ENCODE peak calls at places on chromosomes 1 and 21, in eight cellular contexts. H, R, K, L, I, S, W and G are unnamed samples.

GRCh38 chr1:12457771-12458170 is 160.2 kb downstream of the DHRS3 start:
- DNase-seq in H (no peak), R (peak; percentile 61), K (no peak), L (no peak), I (no peak), S (no peak), W (no peak), G (peak; percentile 73)

GRCh38 chr1:109557520-109557919 is 9.1 kb downstream of the GNAI3 start:
- DNase-seq in H (no peak), R (no peak), K (no peak), L (no peak), I (no peak), S (no peak), W (no peak), G (no peak)

GRCh38 chr1:104593418-104594187 is 843.9 kb downstream of the AMY1C start:
- DNase-seq in H (no peak), R (no peak), K (no peak), L (no peak), I (no peak), S (no peak), W (no peak), G (no peak)

GRCh38 chr1:180765156-180765555 is 133.3 kb downstream of the XPR1 start:
- DNase-seq in H (no peak), R (no peak), K (no peak), L (no peak), I (no peak), S (no peak), W (no peak), G (no peak)

GRCh38 chr1:152752225-152752624 is 5.6 kb upstream of the KPRP start:
- DNase-seq in H (peak; percentile 43), R (no peak), K (no peak), L (no peak), I (no peak), S (no peak), W (peak; percentile 89), G (no peak)

GRCh38 chr1:21927531-21928237 is 9.4 kb downstream of the HSPG2 start:
- DNase-seq in H (peak; percentile 81), R (peak; percentile 91), K (no peak), L (no peak), I (peak; percentile 67), S (peak; percentile 71), W (no peak), G (peak; percentile 76)

GRCh38 chr21:45032332-45032731 is 42.0 kb upstream of the ADARB1 start:
- DNase-seq in H (no peak), R (no peak), K (no peak), L (no peak), I (no peak), S (no peak), W (no peak), G (no peak)

GRCh38 chr1:108000620-108001105 is 35.7 kb upstream of the VAV3 start:
- DNase-seq in H (peak; percentile 1), R (peak; percentile 49), K (no peak), L (no peak), I (peak; percentile 8), S (peak; percentile 47), W (peak; percentile 45), G (no peak)

GRCh38 chr1:100400332-100400933 is 48.1 kb downstream of the CDC14A start:
- DNase-seq in H (no peak), R (no peak), K (peak; percentile 39), L (peak; percentile 8), I (peak; percentile 31), S (peak; percentile 57), W (no peak), G (no peak)

GRCh38 chr1:193944454-193944853 is 758.0 kb upstream of the B3GALT2 start:
- DNase-seq in H (no peak), R (no peak), K (no peak), L (no peak), I (no peak), S (no peak), W (no peak), G (no peak)

GRCh38 chr1:66261370-66261769 is 272.6 kb upstream of the SGIP1 start:
- DNase-seq in H (no peak), R (no peak), K (no peak), L (no peak), I (no peak), S (no peak), W (peak; percentile 29), G (no peak)

GRCh38 chr1:228801068-228801467 is 65.8 kb downstream of the RHOU start:
- DNase-seq in H (no peak), R (peak; percentile 63), K (no peak), L (no peak), I (no peak), S (no peak), W (no peak), G (no peak)

GRCh38 chr21:28833181-28833580 is 159.5 kb downstream of the LTN1 start:
- DNase-seq in H (no peak), R (no peak), K (no peak), L (no peak), I (no peak), S (no peak), W (peak; percentile 70), G (no peak)

GRCh38 chr1:54499097-54500029 is 48.7 kb upstream of the ACOT11 start:
- DNase-seq in H (no peak), R (no peak), K (no peak), L (no peak), I (no peak), S (no peak), W (peak; percentile 54), G (no peak)

GRCh38 chr1:10969971-10970332 is 42.5 kb upstream of the TARDBP start:
- DNase-seq in H (no peak), R (no peak), K (no peak), L (no peak), I (no peak), S (no peak), W (no peak), G (no peak)

GRCh38 chr1:10967105-10967504 is 45.3 kb upstream of the TARDBP start:
- DNase-seq in H (no peak), R (no peak), K (no peak), L (no peak), I (no peak), S (no peak), W (no peak), G (no peak)

GRCh38 chr1:10966233-10966632 is 46.2 kb upstream of the TARDBP start:
- DNase-seq in H (no peak), R (no peak), K (no peak), L (no peak), I (no peak), S (no peak), W (no peak), G (no peak)

GRCh38 chr1:10969267-10969970 is 43.0 kb upstream of the TARDBP start:
- DNase-seq in H (no peak), R (no peak), K (no peak), L (no peak), I (no peak), S (no peak), W (no peak), G (no peak)

GRCh38 chr1:10968411-10968826 is 44.0 kb upstream of the TARDBP start:
- DNase-seq in H (no peak), R (no peak), K (no peak), L (no peak), I (no peak), S (no peak), W (peak; percentile 4), G (no peak)
- H3K4me3 ChIP-seq in H (no peak overlapping the region), R (peak overlapping the region; percentile 24), K (no peak overlapping the region), L (no peak overlapping the region), I (peak overlapping the region; percentile 20), S (peak overlapping the region; percentile 17), W (peak overlapping the region; percentile 72), G (no peak overlapping the region)

DNA sequence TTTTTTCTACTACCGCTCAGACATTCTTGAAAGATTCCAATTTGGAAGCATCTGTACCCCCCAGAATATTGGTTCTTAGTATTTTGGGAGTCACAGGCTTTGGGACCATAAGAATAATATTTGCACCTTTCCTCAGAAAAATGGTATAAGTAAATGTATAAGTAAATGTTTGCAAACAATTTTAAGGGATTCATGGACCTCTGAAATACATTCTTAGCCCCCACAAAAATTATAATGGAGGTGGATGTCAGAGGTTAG is 715 bp downstream of the SRP9 start:
- DNase-seq in H (no peak), R (no peak), K (no peak), L (no peak), I (no peak), S (no peak), W (no peak), G (no peak)
- H3K4me1 ChIP-seq in H (peaks cover 45% of the 10 kb centered on the region), R (peaks cover 46% of the 10 kb centered on the region), K (peaks cover 56% of the 10 kb centered on the region), L (peaks cover 10% of the 10 kb centered on the region), I (peaks cover 29% of the 10 kb centered on the region), S (peaks cover 66% of the 10 kb centered on the region), W (peaks cover 41% of the 10 kb centered on the region), G (no peaks in the 10 kb centered on the region)

GRCh38 chr1:184035719-184036516 is 1.6 kb downstream of the COLGALT2 start:
- DNase-seq in H (no peak), R (no peak), K (no peak), L (no peak), I (no peak), S (no peak), W (no peak), G (peak; percentile 33)
- H3K4me3 ChIP-seq in H (peak overlapping the region; percentile 55), R (peak overlapping the region; percentile 75), K (peak overlapping the region; percentile 47), L (peak overlapping the region; percentile 64), I (peak overlapping the region; percentile 54), S (peak overlapping the region; percentile 69), W (no peak overlapping the region), G (peak overlapping the region; percentile 52)

GRCh38 chr1:35186239-35186638 is 6.7 kb downstream of the SFPQ start:
- DNase-seq in H (no peak), R (no peak), K (no peak), L (no peak), I (no peak), S (no peak), W (no peak), G (no peak)
- H3K4me1 ChIP-seq in H (peaks cover 78% of the 10 kb centered on the region), R (peaks cover 86% of the 10 kb centered on the region), K (peaks cover 82% of the 10 kb centered on the region), L (peaks cover 7% of the 10 kb centered on the region), I (peaks cover 60% of the 10 kb centered on the region), S (peaks cover 87% of the 10 kb centered on the region), W (peaks cover 11% of the 10 kb centered on the region), G (peaks cover 42% of the 10 kb centered on the region)